ENCODE peak calls at places on chromosomes 5 and 9, in four cellular contexts. H, F, U and C are unnamed samples.

GRCh38 chr9:27193886-27194285 is 84.9 kb downstream of the TEK start:
- DNase-seq in H (no peak), F (no peak), U (no peak), C (no peak)

GRCh38 chr9:6984941-6985578 is 227.3 kb downstream of the KDM4C start:
- DNase-seq in H (no peak), F (peak; percentile 20), U (no peak), C (no peak)

GRCh38 chr9:16294371-16294770 is 576.1 kb downstream of the BNC2 start:
- DNase-seq in H (no peak), F (no peak), U (no peak), C (no peak)

GRCh38 chr9:14170973-14171596 is 142.9 kb downstream of the NFIB start:
- DNase-seq in H (no peak), F (no peak), U (no peak), C (no peak)

GRCh38 chr5:155834271-155834975 is 492.5 kb upstream of the SGCD start:
- DNase-seq in H (no peak), F (no peak), U (no peak), C (no peak)

GRCh38 chr5:83469075-83469474 is 2.5 kb upstream of the VCAN start:
- DNase-seq in H (no peak), F (no peak), U (no peak), C (no peak)

GRCh38 chr9:6186691-6187090 is 28.9 kb upstream of the IL33 start:
- DNase-seq in H (no peak), F (no peak), U (no peak), C (no peak)

GRCh38 chr9:98819231-98819630 is 11.8 kb downstream of the GALNT12 start:
- DNase-seq in H (no peak), F (no peak), U (no peak), C (no peak)

GRCh38 chr5:135053989-135054388 is 20.0 kb upstream of the PITX1 start:
- DNase-seq in H (no peak), F (no peak), U (no peak), C (no peak)

GRCh38 chr5:40628428-40628827 is 51.3 kb upstream of the PTGER4 start:
- DNase-seq in H (no peak), F (no peak), U (no peak), C (no peak)

GRCh38 chr9:121282309-121283071 is 14.5 kb downstream of the GSN start:
- DNase-seq in H (peak; percentile 79), F (no peak), U (peak; percentile 79), C (peak; percentile 79)

GRCh38 chr9:94981661-94982060 is 255.2 kb downstream of the AOPEP start:
- DNase-seq in H (no peak), F (no peak), U (no peak), C (no peak)

GRCh38 chr5:180332051-180332517 is 21.1 kb downstream of the GFPT2 start:
- DNase-seq in H (no peak), F (peak; percentile 80), U (no peak), C (peak; percentile 21)

GRCh38 chr5:38783011-38783551 is 62.7 kb upstream of the OSMR start:
- DNase-seq in H (peak; percentile 49), F (no peak), U (no peak), C (no peak)

GRCh38 chr5:61407706-61408105 is 75.6 kb downstream of the ZSWIM6 start:
- DNase-seq in H (no peak), F (no peak), U (no peak), C (no peak)

GRCh38 chr5:150506571-150507282 is 1.2 kb upstream of the NDST1 start:
- DNase-seq in H (no peak), F (no peak), U (no peak), C (no peak)

GRCh38 chr9:72586388-72587160 is 65.2 kb downstream of the TMC1 start:
- DNase-seq in H (peak; percentile 59), F (no peak), U (no peak), C (no peak)

GRCh38 chr5:141617682-141618029 is 1.1 kb downstream of the DIAPH1 start:
- DNase-seq in H (no peak), F (peak; percentile 18), U (no peak), C (no peak)

GRCh38 chr5:50751064-50751657 is 84.7 kb downstream of the PARP8 start:
- DNase-seq in H (no peak), F (peak; percentile 74), U (no peak), C (no peak)

GRCh38 chr9:98533132-98533531 is 175.6 kb downstream of the GABBR2 start:
- DNase-seq in H (no peak), F (no peak), U (no peak), C (no peak)

GRCh38 chr9:97487107-97487506 is 14.4 kb upstream of the TMOD1 start:
- DNase-seq in H (no peak), F (no peak), U (no peak), C (no peak)

GRCh38 chr9:113632776-113633590 is 169.5 kb downstream of the RGS3 start:
- DNase-seq in H (peak; percentile 19), F (no peak), U (peak; percentile 45), C (no peak)

GRCh38 chr5:107853031-107853430 is 182.3 kb upstream of the EFNA5 start:
- DNase-seq in H (no peak), F (no peak), U (no peak), C (no peak)

GRCh38 chr9:135973276-135974219 is 12.4 kb upstream of the UBAC1 start:
- DNase-seq in H (peak; percentile 58), F (no peak), U (no peak), C (peak; percentile 66)

GRCh38 chr9:135976531-135976930 is 15.4 kb upstream of the UBAC1 start:
- DNase-seq in H (no peak), F (no peak), U (no peak), C (no peak)

GRCh38 chr9:135971892-135972291 is 10.7 kb upstream of the UBAC1 start:
- DNase-seq in H (no peak), F (peak; percentile 93), U (peak; percentile 84), C (peak; percentile 74)

GRCh38 chr9:135975834-135976233 is 14.7 kb upstream of the UBAC1 start:
- DNase-seq in H (no peak), F (no peak), U (no peak), C (no peak)

GRCh38 chr9:135974220-135974573 is 13.0 kb upstream of the UBAC1 start:
- DNase-seq in H (no peak), F (no peak), U (no peak), C (no peak)
- TF ChIP-seq CTCF in H (no peak), F (peak; percentile 41), U (no peak), C (no peak)

GRCh38 chr5:72561407-72561972 is 54.3 kb upstream of the ZNF366 start:
- DNase-seq in H (no peak), F (no peak), U (no peak), C (no peak)

GRCh38 chr5:72558383-72558782 is 51.2 kb upstream of the ZNF366 start:
- DNase-seq in H (no peak), F (no peak), U (no peak), C (no peak)

GRCh38 chr5:72557576-72558336 is 50.5 kb upstream of the ZNF366 start:
- DNase-seq in H (no peak), F (no peak), U (no peak), C (no peak)

GRCh38 chr5:72562717-72563116 is 55.5 kb upstream of the ZNF366 start:
- DNase-seq in H (no peak), F (no peak), U (no peak), C (no peak)

DNA sequence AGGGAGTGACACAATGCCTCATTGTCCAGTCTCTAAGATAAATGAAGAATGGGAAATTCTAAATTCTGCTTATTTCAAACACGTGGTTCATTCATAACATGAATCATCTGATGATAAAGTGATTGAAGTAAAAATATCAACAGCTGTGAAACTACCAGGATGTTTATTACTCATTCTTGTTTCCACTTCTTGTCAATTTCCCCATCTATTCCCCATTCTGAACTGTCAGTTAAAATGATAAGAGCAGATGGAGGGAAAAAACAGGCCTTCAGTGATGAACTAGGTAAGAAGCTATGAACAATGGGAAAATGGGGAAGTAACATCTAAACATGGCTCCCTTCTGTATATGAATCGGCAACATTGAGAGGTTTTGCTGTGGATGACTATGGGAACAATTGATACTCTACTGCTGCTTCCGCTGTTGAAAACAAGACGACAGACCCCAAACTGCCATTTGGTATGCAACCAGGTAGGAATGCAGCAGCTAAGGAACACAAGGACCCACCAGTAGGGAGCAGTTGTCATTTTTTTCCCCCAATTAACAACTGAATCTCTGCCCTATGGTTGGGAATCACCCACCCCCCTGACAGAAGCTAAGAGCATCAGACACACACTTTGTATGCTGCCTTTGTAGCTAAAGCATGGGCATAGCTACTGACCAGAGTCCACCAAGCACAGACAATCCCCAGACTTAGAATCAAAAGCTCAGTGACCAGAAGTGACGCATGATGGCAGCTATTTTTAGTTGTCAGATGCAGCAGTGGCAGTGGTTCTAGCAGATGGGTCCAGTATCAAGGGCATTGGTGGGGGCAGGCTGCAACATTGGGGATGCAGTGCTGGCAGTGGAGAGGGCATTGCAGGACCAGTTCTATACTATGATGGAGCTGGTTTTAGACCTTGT is 52.9 kb upstream of the ZNF366 start:
- DNase-seq in H (no peak), F (no peak), U (no peak), C (no peak)
- H3K27ac ChIP-seq in H (no peak overlapping the region), F (no peak overlapping the region), U (no peak overlapping the region), C (no peak overlapping the region)

DNA sequence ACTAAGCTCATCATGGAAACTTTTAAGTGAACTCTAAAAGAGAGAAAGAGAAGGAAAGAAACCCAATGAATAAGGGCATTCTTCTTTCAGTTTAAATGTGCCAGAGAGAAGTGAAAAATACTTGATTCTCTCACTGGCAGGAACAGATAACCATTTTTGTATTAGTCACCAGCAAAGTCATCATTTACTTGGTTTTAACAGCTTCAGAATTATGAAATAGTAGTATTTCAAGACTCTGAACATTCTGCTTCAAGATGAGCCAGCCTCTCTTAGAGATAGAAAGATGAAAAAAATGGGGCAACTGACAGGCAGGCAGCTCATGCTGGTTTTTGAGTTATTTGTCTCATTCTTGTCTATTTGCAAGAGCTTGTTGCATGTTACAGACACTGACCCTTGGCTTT is 103.5 kb downstream of the GCNT1 start:
- DNase-seq in H (no peak), F (no peak), U (no peak), C (no peak)
- TF ChIP-seq CTCF in H (no peak), F (no peak), U (no peak), C (no peak)

GRCh38 chr9:93096811-93097382 is 880 bp downstream of the CARD19 start:
- DNase-seq in H (no peak), F (no peak), U (no peak), C (no peak)
- H3K27ac ChIP-seq in H (peak overlapping the region; percentile 94), F (no peak overlapping the region), U (peak overlapping the region; percentile 91), C (peak overlapping the region; percentile 88)

GRCh38 chr5:159104058-159104651 is 4.4 kb upstream of the EBF1 start:
- DNase-seq in H (no peak), F (peak; percentile 81), U (peak; percentile 63), C (peak; percentile 41)
- TF ChIP-seq CTCF in H (peak; percentile 40), F (peak; percentile 72), U (peak; percentile 30), C (peak; percentile 30)

GRCh38 chr9:22447607-22448305 is 1.1 kb downstream of the DMRTA1 start:
- DNase-seq in H (no peak), F (peak; percentile 3), U (no peak), C (no peak)
- H3K27ac ChIP-seq in H (peak overlapping the region; percentile 85), F (no peak overlapping the region), U (peak overlapping the region; percentile 83), C (peak overlapping the region; percentile 85)

GRCh38 chr5:991472-992267 is 16.9 kb upstream of the NKD2 start:
- DNase-seq in H (no peak), F (no peak), U (no peak), C (peak; percentile 34)

GRCh38 chr5:988316-988715 is 20.3 kb upstream of the NKD2 start:
- DNase-seq in H (no peak), F (no peak), U (no peak), C (no peak)

GRCh38 chr5:994272-994607 is 14.4 kb upstream of the NKD2 start:
- DNase-seq in H (peak; percentile 7), F (no peak), U (no peak), C (no peak)

GRCh38 chr5:987761-988160 is 20.8 kb upstream of the NKD2 start:
- DNase-seq in H (no peak), F (no peak), U (no peak), C (no peak)

GRCh38 chr5:989961-990530 is 18.6 kb upstream of the NKD2 start:
- DNase-seq in H (peak; percentile 71), F (peak; percentile 85), U (peak; percentile 70), C (peak; percentile 68)
- TF ChIP-seq CTCF in H (no peak), F (peak; percentile 58), U (peak; percentile 57), C (peak; percentile 61)